ENCODE peak calls at places on chromosome 18, in ten cellular contexts. One of them, this sample, is unnamed.

GRCh38 chr18:44130365-44130942 is 550.2 kb upstream of the SETBP1 start:
- DNase-seq in HT-29: peak
- DNase-seq in activated CD8-positive, alpha-beta memory T cell treated with anti-CD3 and anti-CD28 coated beads for 24 hours: no peak
- DNase-seq in HEK293T: peak
- DNase-seq in sciatic nerve: no peak
- DNase-seq in activated gamma-delta T cell: no peak
- DNase-seq in cardiac muscle cell: peak
- DNase-seq in bronchial epithelial cell: peak
- DNase-seq in GM23248: peak
- DNase-seq in NCI-H345: peak
- DNase-seq in this sample: no peak

GRCh38 chr18:47120428-47120827 is 29.9 kb downstream of the HDHD2 start:
- DNase-seq in HT-29: no peak
- DNase-seq in activated CD8-positive, alpha-beta memory T cell treated with anti-CD3 and anti-CD28 coated beads for 24 hours: no peak
- DNase-seq in HEK293T: no peak
- DNase-seq in sciatic nerve: no peak
- DNase-seq in activated gamma-delta T cell: no peak
- DNase-seq in cardiac muscle cell: peak
- DNase-seq in bronchial epithelial cell: no peak
- DNase-seq in GM23248: no peak
- DNase-seq in NCI-H345: no peak
- DNase-seq in this sample: no peak

GRCh38 chr18:36663312-36663711 is 165.5 kb downstream of the TPGS2 start:
- DNase-seq in HT-29: no peak
- DNase-seq in activated CD8-positive, alpha-beta memory T cell treated with anti-CD3 and anti-CD28 coated beads for 24 hours: no peak
- DNase-seq in HEK293T: no peak
- DNase-seq in sciatic nerve: no peak
- DNase-seq in activated gamma-delta T cell: no peak
- DNase-seq in cardiac muscle cell: peak
- DNase-seq in bronchial epithelial cell: peak
- DNase-seq in GM23248: no peak
- DNase-seq in NCI-H345: no peak
- DNase-seq in this sample: no peak

GRCh38 chr18:8942909-8943545 is 159.5 kb upstream of the NDUFV2 start:
- DNase-seq in HT-29: no peak
- DNase-seq in activated CD8-positive, alpha-beta memory T cell treated with anti-CD3 and anti-CD28 coated beads for 24 hours: no peak
- DNase-seq in HEK293T: no peak
- DNase-seq in sciatic nerve: no peak
- DNase-seq in activated gamma-delta T cell: no peak
- DNase-seq in cardiac muscle cell: no peak
- DNase-seq in bronchial epithelial cell: no peak
- DNase-seq in GM23248: no peak
- DNase-seq in NCI-H345: no peak
- DNase-seq in this sample: no peak

GRCh38 chr18:79612291-79613108 is 67.1 kb upstream of the CTDP1 start:
- DNase-seq in HT-29: no peak
- DNase-seq in activated CD8-positive, alpha-beta memory T cell treated with anti-CD3 and anti-CD28 coated beads for 24 hours: no peak
- DNase-seq in HEK293T: no peak
- DNase-seq in sciatic nerve: peak
- DNase-seq in activated gamma-delta T cell: no peak
- DNase-seq in cardiac muscle cell: no peak
- DNase-seq in bronchial epithelial cell: no peak
- DNase-seq in GM23248: no peak
- DNase-seq in NCI-H345: no peak
- DNase-seq in this sample: no peak

GRCh38 chr18:61569176-61569892 is 236.1 kb downstream of the CDH20 start:
- DNase-seq in HT-29: no peak
- DNase-seq in activated CD8-positive, alpha-beta memory T cell treated with anti-CD3 and anti-CD28 coated beads for 24 hours: no peak
- DNase-seq in HEK293T: no peak
- DNase-seq in sciatic nerve: no peak
- DNase-seq in activated gamma-delta T cell: no peak
- DNase-seq in cardiac muscle cell: peak
- DNase-seq in bronchial epithelial cell: peak
- DNase-seq in GM23248: peak
- DNase-seq in NCI-H345: no peak
- DNase-seq in this sample: no peak

GRCh38 chr18:42752921-42753320 is 362.6 kb downstream of the RIT2 start:
- DNase-seq in HT-29: no peak
- DNase-seq in activated CD8-positive, alpha-beta memory T cell treated with anti-CD3 and anti-CD28 coated beads for 24 hours: no peak
- DNase-seq in HEK293T: no peak
- DNase-seq in sciatic nerve: no peak
- DNase-seq in activated gamma-delta T cell: no peak
- DNase-seq in cardiac muscle cell: no peak
- DNase-seq in bronchial epithelial cell: no peak
- DNase-seq in GM23248: no peak
- DNase-seq in NCI-H345: no peak
- DNase-seq in this sample: no peak

GRCh38 chr18:26457611-26458350 is 90.6 kb downstream of the KCTD1 start:
- DNase-seq in HT-29: no peak
- DNase-seq in activated CD8-positive, alpha-beta memory T cell treated with anti-CD3 and anti-CD28 coated beads for 24 hours: no peak
- DNase-seq in HEK293T: no peak
- DNase-seq in sciatic nerve: no peak
- DNase-seq in activated gamma-delta T cell: no peak
- DNase-seq in cardiac muscle cell: no peak
- DNase-seq in bronchial epithelial cell: no peak
- DNase-seq in GM23248: no peak
- DNase-seq in NCI-H345: no peak
- DNase-seq in this sample: no peak

GRCh38 chr18:45777393-45777792 is 48.1 kb upstream of the SIGLEC15 start:
- DNase-seq in HT-29: no peak
- DNase-seq in activated CD8-positive, alpha-beta memory T cell treated with anti-CD3 and anti-CD28 coated beads for 24 hours: no peak
- DNase-seq in HEK293T: no peak
- DNase-seq in sciatic nerve: no peak
- DNase-seq in activated gamma-delta T cell: no peak
- DNase-seq in cardiac muscle cell: peak
- DNase-seq in bronchial epithelial cell: peak
- DNase-seq in GM23248: peak
- DNase-seq in NCI-H345: no peak
- DNase-seq in this sample: no peak

GRCh38 chr18:24065942-24066341 is 51.4 kb downstream of the TTC39C start:
- DNase-seq in HT-29: no peak
- DNase-seq in activated CD8-positive, alpha-beta memory T cell treated with anti-CD3 and anti-CD28 coated beads for 24 hours: no peak
- DNase-seq in HEK293T: no peak
- DNase-seq in sciatic nerve: no peak
- DNase-seq in activated gamma-delta T cell: no peak
- DNase-seq in cardiac muscle cell: peak
- DNase-seq in bronchial epithelial cell: no peak
- DNase-seq in GM23248: no peak
- DNase-seq in NCI-H345: no peak
- DNase-seq in this sample: no peak

GRCh38 chr18:78722959-78723706 is 256.5 kb upstream of the SALL3 start:
- DNase-seq in HT-29: no peak
- DNase-seq in activated CD8-positive, alpha-beta memory T cell treated with anti-CD3 and anti-CD28 coated beads for 24 hours: no peak
- DNase-seq in HEK293T: no peak
- DNase-seq in sciatic nerve: peak
- DNase-seq in activated gamma-delta T cell: no peak
- DNase-seq in cardiac muscle cell: no peak
- DNase-seq in bronchial epithelial cell: no peak
- DNase-seq in GM23248: no peak
- DNase-seq in NCI-H345: no peak
- DNase-seq in this sample: no peak

GRCh38 chr18:48996901-48997463 is 46.2 kb upstream of the SMAD7 start:
- DNase-seq in HT-29: peak
- DNase-seq in activated CD8-positive, alpha-beta memory T cell treated with anti-CD3 and anti-CD28 coated beads for 24 hours: no peak
- DNase-seq in HEK293T: no peak
- DNase-seq in sciatic nerve: no peak
- DNase-seq in activated gamma-delta T cell: no peak
- DNase-seq in cardiac muscle cell: no peak
- DNase-seq in bronchial epithelial cell: peak
- DNase-seq in GM23248: peak
- DNase-seq in NCI-H345: no peak
- DNase-seq in this sample: no peak

GRCh38 chr18:62844850-62845643 is 129.7 kb downstream of the PHLPP1 start:
- DNase-seq in HT-29: no peak
- DNase-seq in activated CD8-positive, alpha-beta memory T cell treated with anti-CD3 and anti-CD28 coated beads for 24 hours: peak
- DNase-seq in HEK293T: no peak
- DNase-seq in sciatic nerve: no peak
- DNase-seq in activated gamma-delta T cell: no peak
- DNase-seq in cardiac muscle cell: no peak
- DNase-seq in bronchial epithelial cell: no peak
- DNase-seq in GM23248: peak
- DNase-seq in NCI-H345: no peak
- DNase-seq in this sample: no peak

GRCh38 chr18:44793186-44793585 is 112.5 kb downstream of the SETBP1 start:
- DNase-seq in HT-29: no peak
- DNase-seq in activated CD8-positive, alpha-beta memory T cell treated with anti-CD3 and anti-CD28 coated beads for 24 hours: no peak
- DNase-seq in HEK293T: no peak
- DNase-seq in sciatic nerve: no peak
- DNase-seq in activated gamma-delta T cell: no peak
- DNase-seq in cardiac muscle cell: no peak
- DNase-seq in bronchial epithelial cell: no peak
- DNase-seq in GM23248: no peak
- DNase-seq in NCI-H345: no peak
- DNase-seq in this sample: no peak

GRCh38 chr18:46152808-46153617 is 48.8 kb downstream of the HAUS1 start:
- DNase-seq in HT-29: peak
- DNase-seq in activated CD8-positive, alpha-beta memory T cell treated with anti-CD3 and anti-CD28 coated beads for 24 hours: no peak
- DNase-seq in HEK293T: no peak
- DNase-seq in sciatic nerve: no peak
- DNase-seq in activated gamma-delta T cell: no peak
- DNase-seq in cardiac muscle cell: no peak
- DNase-seq in bronchial epithelial cell: peak
- DNase-seq in GM23248: peak
- DNase-seq in NCI-H345: no peak
- DNase-seq in this sample: no peak

GRCh38 chr18:2976733-2977132 is 36.2 kb downstream of the LPIN2 start:
- DNase-seq in HT-29: no peak
- DNase-seq in activated CD8-positive, alpha-beta memory T cell treated with anti-CD3 and anti-CD28 coated beads for 24 hours: no peak
- DNase-seq in HEK293T: no peak
- DNase-seq in sciatic nerve: no peak
- DNase-seq in activated gamma-delta T cell: no peak
- DNase-seq in cardiac muscle cell: no peak
- DNase-seq in bronchial epithelial cell: no peak
- DNase-seq in GM23248: no peak
- DNase-seq in NCI-H345: no peak
- DNase-seq in this sample: no peak

GRCh38 chr18:76838182-76838581 is 15.8 kb downstream of the ZNF236 start:
- DNase-seq in HT-29: peak
- DNase-seq in activated CD8-positive, alpha-beta memory T cell treated with anti-CD3 and anti-CD28 coated beads for 24 hours: no peak
- DNase-seq in HEK293T: no peak
- DNase-seq in sciatic nerve: no peak
- DNase-seq in activated gamma-delta T cell: no peak
- DNase-seq in cardiac muscle cell: peak
- DNase-seq in bronchial epithelial cell: peak
- DNase-seq in GM23248: peak
- DNase-seq in NCI-H345: no peak
- DNase-seq in this sample: no peak

This sample was measured in left lobe of liver.